ENCODE peak calls at places on chromosomes 16 and 17, in six cellular contexts. N is SJSA1, M is T-cell, Q is uterus, F is endothelial cell, B is NCI-H2081. L is an unnamed sample.

GRCh38 chr17:6755731-6756184 is at the start of gene XAF1:
- DNase-seq in N (peak; percentile 69), M (peak; percentile 50), Q (peak; percentile 45), F (no peak), B (no peak), L (no peak)

GRCh38 chr16:12896562-12896961 is 4.8 kb upstream of the SHISA9 start:
- DNase-seq in N (no peak), M (no peak), Q (no peak), F (peak; percentile 36), B (no peak), L (no peak)

GRCh38 chr16:69316595-69317034 is 5.5 kb downstream of the VPS4A start:
- DNase-seq in N (no peak), M (no peak), Q (no peak), F (no peak), B (no peak), L (no peak)

GRCh38 chr17:80615311-80615710 is 70.7 kb downstream of the RPTOR start:
- DNase-seq in N (no peak), M (no peak), Q (no peak), F (no peak), B (no peak), L (no peak)

GRCh38 chr17:62637809-62638208 is 10.3 kb downstream of the MRC2 start:
- DNase-seq in N (no peak), M (no peak), Q (no peak), F (no peak), B (no peak), L (no peak)

GRCh38 chr16:81891734-81892364 is 112.8 kb downstream of the PLCG2 start:
- DNase-seq in N (no peak), M (no peak), Q (no peak), F (no peak), B (no peak), L (no peak)

GRCh38 chr16:48385272-48385953 is at the start of gene SIAH1:
- DNase-seq in N (peak; percentile 87), M (peak; percentile 86), Q (peak; percentile 89), F (peak; percentile 95), B (peak; percentile 61), L (peak; percentile 61)

GRCh38 chr17:55314061-55314783 is 49.5 kb downstream of the HLF start:
- DNase-seq in N (no peak), M (no peak), Q (no peak), F (no peak), B (no peak), L (no peak)

GRCh38 chr17:50213026-50214015 is 11.9 kb upstream of the COL1A1 start:
- DNase-seq in N (peak; percentile 63), M (peak; percentile 58), Q (peak; percentile 23), F (no peak), B (no peak), L (no peak)

GRCh38 chr17:48711128-48711527 is 11.2 kb downstream of the PRAC1 start:
- DNase-seq in N (no peak), M (no peak), Q (no peak), F (no peak), B (no peak), L (no peak)

GRCh38 chr16:4345439-4346204 is 5.5 kb downstream of the PAM16 start:
- DNase-seq in N (no peak), M (no peak), Q (no peak), F (no peak), B (no peak), L (no peak)

GRCh38 chr16:80583466-80583865 is 42.7 kb downstream of the DYNLRB2 start:
- DNase-seq in N (no peak), M (no peak), Q (no peak), F (no peak), B (no peak), L (no peak)

GRCh38 chr17:37461668-37462067 is 28.0 kb upstream of the DUSP14 start:
- DNase-seq in N (no peak), M (no peak), Q (no peak), F (no peak), B (no peak), L (no peak)

GRCh38 chr16:60674241-60674640 is 1362.0 kb downstream of the CDH8 start:
- DNase-seq in N (no peak), M (no peak), Q (no peak), F (no peak), B (no peak), L (no peak)

GRCh38 chr16:55297062-55297909 is 26.7 kb upstream of the IRX6 start:
- DNase-seq in N (no peak), M (no peak), Q (no peak), F (no peak), B (no peak), L (no peak)

GRCh38 chr17:70327279-70327678 is 157.9 kb downstream of the KCNJ2 start:
- DNase-seq in N (no peak), M (no peak), Q (no peak), F (no peak), B (no peak), L (no peak)

GRCh38 chr17:1847191-1847590 is 17.4 kb downstream of the RPA1 start:
- DNase-seq in N (no peak), M (no peak), Q (no peak), F (no peak), B (no peak), L (no peak)

GRCh38 chr17:62700964-62701705 is 73.7 kb downstream of the MRC2 start:
- DNase-seq in N (no peak), M (no peak), Q (no peak), F (no peak), B (no peak), L (no peak)

GRCh38 chr16:11793840-11794239 is 3.2 kb downstream of the ZC3H7A start:
- DNase-seq in N (no peak), M (no peak), Q (no peak), F (no peak), B (no peak), L (no peak)

GRCh38 chr17:14304876-14305636 is 4.2 kb downstream of the HS3ST3B1 start:
- DNase-seq in N (no peak), M (no peak), Q (no peak), F (no peak), B (no peak), L (no peak)

GRCh38 chr16:89764711-89765201 is 43.4 kb downstream of the ZNF276 start:
- DNase-seq in N (no peak), M (peak; percentile 54), Q (no peak), F (no peak), B (no peak), L (no peak)

GRCh38 chr17:18197535-18198194 is 14.0 kb downstream of the ALKBH5 start:
- DNase-seq in N (no peak), M (no peak), Q (no peak), F (no peak), B (no peak), L (no peak)

GRCh38 chr17:48484850-48485249 is 46.0 kb downstream of the HOXB1 start:
- DNase-seq in N (peak; percentile 79), M (no peak), Q (no peak), F (no peak), B (no peak), L (no peak)

GRCh38 chr17:58320163-58320558 is 8.4 kb downstream of the TSPOAP1 start:
- DNase-seq in N (no peak), M (no peak), Q (no peak), F (no peak), B (no peak), L (no peak)

GRCh38 chr17:74276051-74276476 is 2.0 kb downstream of the DNAI2 start:
- DNase-seq in N (no peak), M (no peak), Q (peak; percentile 83), F (no peak), B (no peak), L (no peak)

GRCh38 chr17:45293413-45294211 is 23.2 kb downstream of the MAP3K14 start:
- DNase-seq in N (peak; percentile 93), M (no peak), Q (peak; percentile 85), F (no peak), B (no peak), L (peak; percentile 65)

GRCh38 chr16:84795338-84796053 is 24.3 kb upstream of the CRISPLD2 start:
- DNase-seq in N (no peak), M (no peak), Q (peak; percentile 90), F (no peak), B (no peak), L (no peak)

GRCh38 chr16:17359778-17360177 is 111.0 kb downstream of the XYLT1 start:
- DNase-seq in N (peak; percentile 83), M (no peak), Q (no peak), F (no peak), B (no peak), L (no peak)

GRCh38 chr16:27722892-27723450 is 173.0 kb downstream of the KATNIP start:
- DNase-seq in N (no peak), M (no peak), Q (no peak), F (no peak), B (no peak), L (no peak)

GRCh38 chr16:66604376-66605176 is at the start of gene CMTM3:
- DNase-seq in N (peak; percentile 73), M (peak; percentile 73), Q (peak; percentile 73), F (peak; percentile 81), B (peak; percentile 38), L (no peak)

GRCh38 chr16:85353839-85354622 is 241.8 kb upstream of the CIBAR2 start:
- DNase-seq in N (no peak), M (no peak), Q (no peak), F (no peak), B (no peak), L (no peak)

GRCh38 chr16:64948056-64948455 is 173.8 kb downstream of the CDH11 start:
- DNase-seq in N (no peak), M (no peak), Q (no peak), F (no peak), B (no peak), L (no peak)

GRCh38 chr17:75654176-75654575 is 12.8 kb downstream of the RECQL5 start:
- DNase-seq in N (no peak), M (no peak), Q (no peak), F (no peak), B (no peak), L (no peak)

GRCh38 chr16:88923926-88924833 is 52.8 kb downstream of the CBFA2T3 start:
- DNase-seq in N (no peak), M (no peak), Q (no peak), F (no peak), B (no peak), L (no peak)

GRCh38 chr17:65850486-65850885 is 289.0 kb upstream of the AXIN2 start:
- DNase-seq in N (no peak), M (no peak), Q (no peak), F (no peak), B (no peak), L (no peak)

GRCh38 chr17:7561028-7561575 is 617 bp upstream of the SENP3 start:
- DNase-seq in N (peak; percentile 84), M (peak; percentile 78), Q (peak; percentile 93), F (peak; percentile 90), B (peak; percentile 70), L (peak; percentile 89)

GRCh38 chr16:67546761-67547422 is 15.4 kb upstream of the CTCF start:
- DNase-seq in N (peak; percentile 67), M (peak; percentile 72), Q (peak; percentile 70), F (peak; percentile 84), B (peak; percentile 54), L (no peak)

GRCh38 chr16:65832679-65833078 is 533.8 kb upstream of the CDH5 start:
- DNase-seq in N (no peak), M (no peak), Q (no peak), F (no peak), B (no peak), L (no peak)

GRCh38 chr17:68512967-68513474 is 791 bp downstream of the PRKAR1A start:
- DNase-seq in N (peak; percentile 76), M (no peak), Q (peak; percentile 22), F (no peak), B (no peak), L (no peak)

L was measured in amniotic stem cell.